ENCODE peak calls at places on chromosomes 5 and 9, in six cellular contexts. L is uterus, K is H9, C is cardiac fibroblast, A is neural progenitor cell, P is suprapubic skin. D is an unnamed sample.

GRCh38 chr9:96875460-96876142 is 21.3 kb upstream of the ZNF782 start:
- DNase-seq in C (peak), A (peak), L (no peak), P (no peak), K (peak), D (peak)

GRCh38 chr5:137629646-137630045 is 106.2 kb downstream of the KLHL3 start:
- DNase-seq in C (peak), L (no peak), K (peak), A (peak), P (no peak), D (no peak)

GRCh38 chr5:95417971-95418370 is 26.8 kb downstream of the FAM81B start:
- DNase-seq in C (peak), P (no peak), L (no peak), K (no peak), A (no peak), D (no peak)

GRCh38 chr5:113106821-113107220 is 130.2 kb downstream of the DCP2 start:
- DNase-seq in A (no peak), P (no peak), L (no peak), C (no peak), K (no peak), D (no peak)

GRCh38 chr5:154858972-154859950 is 834 bp downstream of the CNOT8 start:
- DNase-seq in L (no peak), K (no peak), C (peak), A (no peak), P (no peak), D (no peak)

GRCh38 chr9:101848485-101848919 is 110.1 kb upstream of the GRIN3A start:
- DNase-seq in L (no peak), A (no peak), P (no peak), K (no peak), C (no peak), D (no peak)

GRCh38 chr9:23554691-23555090 is 271.3 kb downstream of the ELAVL2 start:
- DNase-seq in A (no peak), C (no peak), L (no peak), P (no peak), K (no peak), D (no peak)

GRCh38 chr9:135513351-135513846 is 7.8 kb upstream of the LCN1 start:
- DNase-seq in C (no peak), P (peak), L (no peak), K (peak), A (no peak), D (peak)

GRCh38 chr5:138469540-138470321 is 4.5 kb downstream of the EGR1 start:
- DNase-seq in L (peak), P (no peak), A (peak), K (peak), C (peak), D (no peak)

GRCh38 chr5:117246386-117246785 is 671.8 kb upstream of the SEMA6A start:
- DNase-seq in A (peak), P (no peak), L (no peak), C (no peak), K (no peak), D (no peak)

GRCh38 chr5:163760498-163760897 is 255.1 kb downstream of the MAT2B start:
- DNase-seq in P (no peak), A (no peak), K (no peak), C (peak), L (no peak), D (no peak)

GRCh38 chr9:93670208-93671029 is 94.0 kb downstream of the PHF2 start:
- DNase-seq in A (no peak), L (peak), P (peak), C (peak), K (peak), D (peak)

GRCh38 chr9:8531831-8532230 is 732.3 kb upstream of the DMAC1 start:
- DNase-seq in C (no peak), P (no peak), L (no peak), A (no peak), K (no peak), D (no peak)

GRCh38 chr9:2346277-2346913 is 275.2 kb upstream of the VLDLR start:
- DNase-seq in C (no peak), K (no peak), A (no peak), L (no peak), P (no peak), D (no peak)

GRCh38 chr5:9549941-9550340 is 4.1 kb upstream of the SEMA5A start:
- DNase-seq in K (no peak), L (no peak), A (no peak), P (no peak), C (peak), D (no peak)

GRCh38 chr9:20921362-20921761 is 110.1 kb downstream of the HACD4 start:
- DNase-seq in K (no peak), C (peak), P (no peak), A (no peak), L (no peak), D (no peak)

GRCh38 chr5:163566678-163567077 is 61.3 kb downstream of the MAT2B start:
- DNase-seq in K (no peak), A (no peak), P (no peak), L (no peak), C (no peak), D (no peak)

GRCh38 chr9:34125681-34126206 is 754 bp downstream of the DCAF12 start:
- DNase-seq in L (no peak), A (peak), K (peak), C (peak), P (no peak), D (no peak)

GRCh38 chr9:124411514-124412227 is 3.6 kb downstream of the PSMB7 start:
- DNase-seq in C (peak), K (no peak), P (no peak), L (no peak), A (no peak), D (no peak)

GRCh38 chr9:131520448-131520847 is 10.6 kb downstream of the UCK1 start:
- DNase-seq in L (no peak), K (no peak), A (no peak), C (no peak), P (no peak), D (no peak)

GRCh38 chr9:76135902-76136301 is 245.4 kb downstream of the PCSK5 start:
- DNase-seq in K (no peak), L (no peak), P (no peak), C (peak), A (no peak), D (no peak)

GRCh38 chr9:89885156-89885555 is 280.3 kb downstream of the GADD45G start:
- DNase-seq in A (no peak), P (no peak), C (no peak), K (peak), L (no peak), D (no peak)

GRCh38 chr9:124320062-124320973 is 62.6 kb downstream of the NEK6 start:
- DNase-seq in L (peak), C (peak), K (peak), P (no peak), A (peak), D (no peak)

GRCh38 chr9:21579209-21579608 is 97.1 kb upstream of the IFNE start:
- DNase-seq in A (no peak), C (peak), P (no peak), K (no peak), L (no peak), D (no peak)

GRCh38 chr9:86021166-86021565 is 78.2 kb downstream of the GOLM1 start:
- DNase-seq in P (no peak), K (no peak), A (no peak), L (no peak), C (no peak), D (no peak)

GRCh38 chr9:68704804-68705635 is at the start of gene PIP5K1B:
- DNase-seq in A (peak), L (peak), P (peak), K (peak), C (peak), D (peak)

GRCh38 chr5:138935466-138935865 is 60.3 kb upstream of the LRRTM2 start:
- DNase-seq in L (no peak), P (no peak), A (no peak), K (no peak), C (no peak), D (no peak)

GRCh38 chr5:112183103-112183634 is 235.9 kb downstream of the EPB41L4A start:
- DNase-seq in L (no peak), A (peak), C (peak), P (no peak), K (no peak), D (no peak)

GRCh38 chr5:126046275-126046674 is 376.9 kb upstream of the GRAMD2B start:
- DNase-seq in K (no peak), L (no peak), P (no peak), C (no peak), A (no peak), D (no peak)

GRCh38 chr5:16616536-16617271 is at the start of gene RETREG1:
- DNase-seq in K (peak), L (peak), C (no peak), A (peak), P (peak), D (no peak)

GRCh38 chr9:122941560-122942234 is 877 bp downstream of the RABGAP1 start:
- DNase-seq in C (peak), A (no peak), L (no peak), P (no peak), K (no peak), D (no peak)

GRCh38 chr5:160423025-160423554 is 1.4 kb downstream of the PTTG1 start:
- DNase-seq in C (no peak), A (no peak), L (no peak), K (no peak), P (no peak), D (no peak)

GRCh38 chr5:152901754-152902153 is 496.7 kb upstream of the NMUR2 start:
- DNase-seq in A (no peak), C (no peak), P (no peak), K (no peak), L (no peak), D (no peak)

GRCh38 chr5:39006650-39007049 is 67.5 kb downstream of the RICTOR start:
- DNase-seq in P (no peak), K (no peak), A (no peak), L (no peak), C (no peak), D (no peak)

GRCh38 chr5:39009981-39010380 is 64.2 kb downstream of the RICTOR start:
- DNase-seq in L (no peak), A (no peak), K (no peak), P (no peak), C (no peak), D (no peak)

GRCh38 chr5:39001683-39002082 is 72.5 kb downstream of the RICTOR start:
- DNase-seq in L (no peak), C (no peak), P (no peak), K (no peak), A (no peak), D (no peak)

GRCh38 chr5:39009280-39009679 is 64.9 kb downstream of the RICTOR start:
- DNase-seq in C (no peak), A (no peak), K (no peak), P (no peak), L (no peak), D (no peak)

DNA sequence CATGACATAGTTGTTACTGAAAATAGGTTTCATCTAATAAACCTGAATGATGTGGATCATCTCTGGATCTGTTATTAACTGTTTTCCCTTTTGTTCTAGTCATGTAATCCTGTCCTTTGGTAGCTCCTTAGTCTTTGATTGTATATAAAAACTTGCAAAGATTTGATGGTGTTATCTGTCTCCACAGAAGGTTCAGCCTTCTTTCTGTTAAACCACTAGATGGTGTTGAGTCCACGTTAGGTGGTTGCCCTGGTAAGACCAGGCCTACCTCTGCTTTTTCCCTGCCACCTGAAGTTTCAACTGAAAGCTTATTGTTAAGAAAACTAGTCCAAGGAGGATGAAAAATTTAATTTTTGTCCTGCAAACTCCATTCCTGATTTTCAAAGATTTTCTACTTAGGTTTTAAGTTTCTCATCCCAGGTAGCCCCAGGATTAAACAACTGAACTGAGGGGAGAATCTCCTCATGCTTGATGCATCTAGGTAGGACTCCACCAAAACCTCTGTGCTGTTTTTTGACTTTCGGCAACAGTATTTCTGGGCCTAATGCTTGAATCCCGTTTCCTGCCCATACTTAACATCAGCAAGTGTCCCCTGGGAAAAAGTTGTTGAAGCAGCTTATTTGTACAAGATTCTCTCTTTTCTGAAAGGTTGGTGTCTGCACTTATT is 68.5 kb downstream of the RICTOR start:
- DNase-seq in K (no peak), A (no peak), P (no peak), C (peak), L (no peak), D (no peak)
- TF ChIP-seq CTCF in K (peak), A (no peak), P (no peak), C (peak), L (peak), D (peak)

GRCh38 chr9:121445986-121446385 is 53.7 kb downstream of the GGTA1 start:
- DNase-seq in L (no peak), P (no peak), K (no peak), C (no peak), A (no peak), D (no peak)
- TF ChIP-seq CTCF in L (no peak), P (no peak), K (peak), C (no peak), A (peak), D (peak)

GRCh38 chr5:134114886-134115805 is 665 bp downstream of the TCF7 start:
- DNase-seq in C (no peak), L (no peak), P (no peak), K (peak), A (peak), D (no peak)

GRCh38 chr5:134115806-134116175 is 1.3 kb downstream of the TCF7 start:
- DNase-seq in P (no peak), A (no peak), C (no peak), L (no peak), K (no peak), D (no peak)

GRCh38 chr5:134113572-134113907 is 941 bp upstream of the TCF7 start:
- DNase-seq in L (no peak), C (no peak), P (no peak), A (no peak), K (no peak), D (no peak)

GRCh38 chr5:134112726-134113571 is 1.5 kb upstream of the TCF7 start:
- DNase-seq in L (no peak), A (no peak), K (no peak), P (no peak), C (no peak), D (no peak)

GRCh38 chr5:134113908-134114875 is at the start of gene TCF7:
- DNase-seq in L (peak), C (peak), K (peak), P (peak), A (peak), D (no peak)
- TF ChIP-seq CTCF in L (no peak), C (no peak), K (no peak), P (no peak), A (no peak), D (no peak)

DNA sequence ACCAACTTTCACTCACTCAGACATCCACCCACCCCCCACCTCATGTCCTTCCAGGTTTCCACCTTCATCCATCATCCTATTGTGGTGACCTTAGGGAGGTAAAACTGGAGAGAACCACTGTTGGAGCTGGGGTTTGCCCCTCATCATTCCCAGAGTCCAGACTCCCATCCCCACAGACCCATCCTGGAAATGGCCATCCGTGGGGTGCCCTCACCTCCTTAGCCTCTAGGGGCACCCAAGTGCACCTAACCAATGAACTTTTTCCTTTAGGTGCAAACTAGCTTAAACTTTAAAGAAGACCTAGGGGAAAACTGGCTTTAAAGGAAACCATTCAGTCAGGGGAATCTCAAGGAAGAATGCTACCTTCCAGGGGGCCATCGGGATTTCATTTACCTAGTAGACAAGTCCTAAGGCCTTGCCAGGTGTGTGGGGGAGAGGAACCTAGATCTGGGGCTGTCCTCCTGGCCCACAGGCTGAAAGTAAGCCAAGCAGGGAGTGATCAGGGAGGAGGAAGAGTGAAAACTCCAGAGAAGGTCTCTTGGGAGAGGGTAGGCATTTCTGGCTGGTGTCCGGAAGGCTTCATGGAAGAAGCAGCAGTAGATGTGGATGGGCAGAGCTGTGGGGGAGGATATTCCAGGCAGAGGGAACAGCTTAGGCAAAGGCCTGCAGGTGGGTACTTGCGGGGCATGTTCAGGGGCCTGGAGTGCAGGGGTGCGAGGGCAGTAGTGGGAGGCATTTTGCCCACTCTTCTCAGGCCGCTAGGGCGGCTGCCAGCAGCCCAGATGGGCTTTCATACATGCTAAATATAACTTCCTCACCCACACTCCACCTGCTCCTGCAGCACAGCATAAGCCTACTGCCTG is 11.6 kb downstream of the RGS14 start:
- DNase-seq in K (no peak), L (no peak), P (no peak), C (peak), A (peak), D (no peak)
- TF ChIP-seq CTCF in K (peak), L (peak), P (peak), C (peak), A (peak), D (peak)

DNA sequence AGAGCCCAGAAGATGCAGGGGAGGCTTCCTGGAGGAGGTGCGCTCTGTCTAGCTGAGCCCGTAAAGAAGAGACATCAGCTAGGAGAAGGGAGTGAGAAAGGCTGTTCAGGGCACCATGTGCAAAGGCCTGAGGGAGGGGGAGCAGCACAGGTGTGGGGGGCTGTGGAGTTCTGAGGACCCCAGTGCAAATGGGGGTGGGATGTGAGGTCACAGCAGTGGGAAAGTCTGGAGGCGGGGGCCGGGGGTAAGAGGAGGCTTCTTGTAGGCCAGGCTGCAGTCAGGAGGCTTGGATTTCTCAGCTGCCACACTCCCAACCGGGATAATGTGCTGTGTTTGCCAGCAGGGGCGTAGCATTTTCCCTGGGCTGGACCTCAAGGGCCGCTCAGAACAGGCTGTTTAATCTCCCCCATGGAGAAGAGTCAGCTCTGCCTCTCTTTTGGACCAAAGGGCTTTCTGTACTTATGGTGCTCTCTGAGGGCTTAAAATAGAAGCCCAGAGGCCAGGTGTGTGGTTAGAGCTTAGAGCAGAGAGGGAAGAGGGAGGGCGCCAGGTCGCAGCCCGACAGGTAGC is 5.7 kb downstream of the NEURL1B start:
- DNase-seq in P (no peak), L (peak), C (peak), K (peak), A (peak), D (no peak)
- TF ChIP-seq CTCF in P (no peak), L (peak), C (peak), K (peak), A (peak), D (peak)

D was measured in RWPE2.